ENCODE peak calls at places on chromosomes 6 and 20, in six cellular contexts. U is A549, E is GM12878, A is H1, X is K562, K is HepG2. D is an unnamed sample. For H3K4me1, the result is how much of the 10 kb centered on the place peaks cover.

GRCh38 chr6:36753671-36754485 is 56.3 kb downstream of the RAB44 start:
- DNase-seq in U (no peak), E (no peak), A (no peak), X (no peak), K (no peak), D (peak)

GRCh38 chr6:206264-206663 is 86.0 kb upstream of the DUSP22 start:
- DNase-seq in U (no peak), E (no peak), A (no peak), X (no peak), K (no peak), D (no peak)

GRCh38 chr6:109595998-109596397 is 95.0 kb downstream of the AK9 start:
- DNase-seq in U (no peak), E (no peak), A (peak), X (no peak), K (peak), D (peak)

GRCh38 chr6:113449051-113449450 is 408.1 kb upstream of the MARCKS start:
- DNase-seq in U (no peak), E (no peak), A (no peak), X (no peak), K (no peak), D (no peak)

GRCh38 chr6:4880373-4880762 is 104.2 kb downstream of the CDYL start:
- DNase-seq in U (no peak), E (no peak), A (no peak), X (no peak), K (no peak), D (no peak)

GRCh38 chr6:157860505-157860991 is 37.5 kb downstream of the SNX9 start:
- DNase-seq in U (no peak), E (no peak), A (no peak), X (no peak), K (no peak), D (no peak)

GRCh38 chr6:46323312-46323965 is 152.7 kb upstream of the ENPP5 start:
- DNase-seq in U (no peak), E (no peak), A (no peak), X (no peak), K (no peak), D (no peak)

GRCh38 chr6:158756126-158756525 is 63.0 kb downstream of the EZR start:
- DNase-seq in U (no peak), E (no peak), A (no peak), X (no peak), K (no peak), D (peak)

DNA sequence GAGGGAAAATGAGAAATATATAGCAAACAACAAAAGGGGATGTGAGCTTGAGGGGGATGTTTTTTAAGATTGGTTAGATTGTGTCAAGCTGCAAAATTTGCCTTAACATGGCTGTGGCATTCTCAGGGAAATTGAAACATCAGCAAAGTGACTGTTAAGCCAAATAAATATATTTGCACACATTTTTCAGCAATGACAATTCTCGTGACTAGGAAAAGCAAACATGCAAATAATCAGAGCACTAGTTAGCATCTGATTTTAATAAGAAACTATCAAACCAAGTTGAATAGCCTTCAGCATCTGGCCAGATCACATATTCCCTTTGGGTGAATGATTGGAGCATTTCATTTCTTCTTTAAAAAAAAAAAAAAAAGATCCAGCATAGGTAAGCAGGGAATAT is 262.7 kb downstream of the TBC1D7 start:
- DNase-seq in U (no peak), E (no peak), A (no peak), X (no peak), K (no peak), D (no peak)
- H3K4me1 ChIP-seq in U (under half), E (under half), A (under half), X (under half), K (under half), D (under half)

GRCh38 chr20:37401930-37402675 is 56.2 kb downstream of the SRC start:
- DNase-seq in U (no peak), E (no peak), A (no peak), X (no peak), K (no peak), D (no peak)

GRCh38 chr20:37401282-37401929 is 55.5 kb downstream of the SRC start:
- DNase-seq in U (no peak), E (no peak), A (no peak), X (no peak), K (no peak), D (no peak)

GRCh38 chr20:37405351-37405897 is 59.5 kb downstream of the SRC start:
- DNase-seq in U (peak), E (no peak), A (no peak), X (no peak), K (no peak), D (no peak)

GRCh38 chr20:37404461-37404881 is 58.5 kb downstream of the SRC start:
- DNase-seq in U (no peak), E (no peak), A (no peak), X (no peak), K (no peak), D (no peak)

DNA sequence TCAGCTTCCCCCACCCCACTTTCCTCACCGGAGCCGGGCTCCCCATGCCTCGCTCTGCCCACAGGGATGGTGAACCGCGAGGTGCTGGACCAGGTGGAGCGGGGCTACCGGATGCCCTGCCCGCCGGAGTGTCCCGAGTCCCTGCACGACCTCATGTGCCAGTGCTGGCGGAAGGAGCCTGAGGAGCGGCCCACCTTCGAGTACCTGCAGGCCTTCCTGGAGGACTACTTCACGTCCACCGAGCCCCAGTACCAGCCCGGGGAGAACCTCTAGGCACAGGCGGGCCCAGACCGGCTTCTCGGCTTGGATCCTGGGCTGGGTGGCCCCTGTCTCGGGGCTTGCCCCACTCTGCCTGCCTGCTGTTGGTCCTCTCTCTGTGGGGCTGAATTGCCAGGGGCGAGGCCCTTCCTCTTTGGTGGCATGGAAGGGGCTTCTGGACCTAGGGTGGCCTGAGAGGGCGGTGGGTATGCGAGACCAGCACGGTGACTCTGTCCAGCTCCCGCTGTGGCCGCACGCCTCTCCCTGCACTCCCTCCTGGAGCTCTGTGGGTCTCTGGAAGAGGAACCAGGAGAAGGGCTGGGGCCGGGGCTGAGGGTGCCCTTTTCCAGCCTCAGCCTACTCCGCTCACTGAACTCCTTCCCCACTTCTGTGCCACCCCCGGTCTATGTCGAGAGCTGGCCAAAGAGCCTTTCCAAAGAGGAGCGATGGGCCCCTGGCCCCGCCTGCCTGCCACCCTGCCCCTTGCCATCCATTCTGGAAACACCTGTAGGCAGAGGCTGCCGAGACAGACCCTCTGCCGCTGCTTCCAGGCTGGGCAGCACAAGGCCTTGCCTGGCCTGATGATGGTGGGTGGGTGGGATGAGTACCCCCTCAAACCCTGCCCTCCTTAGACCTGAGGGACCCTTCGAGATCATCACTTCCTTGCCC is 57.4 kb downstream of the SRC start:
- DNase-seq in U (no peak), E (no peak), A (no peak), X (no peak), K (no peak), D (no peak)
- TF ChIP-seq CHD2 in U (no peak), E (no peak), A (no peak), X (no peak), K (no peak), D (no peak)

DNA sequence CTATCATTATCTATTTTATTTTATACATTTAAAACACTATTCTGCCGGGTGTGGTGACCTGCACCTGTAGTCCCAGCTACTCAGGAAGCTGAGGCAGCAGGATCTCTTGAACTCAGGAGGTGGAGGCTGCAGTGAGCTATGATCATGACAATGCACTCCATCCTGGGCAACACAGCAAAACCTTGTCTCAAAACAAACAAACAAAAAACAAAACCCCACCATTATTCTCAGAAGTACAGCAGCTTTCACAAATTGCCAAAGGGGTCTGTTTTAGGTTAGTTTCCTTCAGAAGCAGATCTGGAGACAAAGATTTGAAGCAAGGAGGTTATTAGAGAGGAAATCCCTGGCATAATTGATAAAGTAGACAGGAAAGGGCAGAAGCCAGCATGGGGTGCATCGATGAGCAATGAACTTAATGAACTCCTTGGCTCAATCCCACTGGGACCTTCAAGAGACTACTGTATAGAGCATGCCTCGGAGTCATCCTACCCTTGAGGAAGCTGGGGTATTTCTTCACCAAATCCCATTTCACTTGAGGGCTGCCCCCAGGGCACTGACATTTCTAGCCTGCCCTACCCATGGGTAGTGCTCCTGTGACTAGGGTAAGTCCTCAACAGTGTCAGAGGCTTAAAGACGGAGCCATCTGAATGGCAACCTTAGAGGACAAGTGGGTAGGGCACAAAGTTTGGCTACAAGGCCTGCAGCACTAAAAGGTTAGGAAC is 43.2 kb upstream of the DDR1 start:
- DNase-seq in U (no peak), E (no peak), A (no peak), X (no peak), K (no peak), D (no peak)
- H3K4me1 ChIP-seq in U (under half), E (under half), A (under half), X (under half), K (under half), D (under half)

GRCh38 chr20:20573797-20574196 is 138.6 kb downstream of the RALGAPA2 start:
- DNase-seq in U (no peak), E (no peak), A (no peak), X (no peak), K (no peak), D (no peak)
- TF ChIP-seq CHD2 in U (no peak), E (no peak), A (no peak), X (no peak), K (no peak), D (no peak)

DNA sequence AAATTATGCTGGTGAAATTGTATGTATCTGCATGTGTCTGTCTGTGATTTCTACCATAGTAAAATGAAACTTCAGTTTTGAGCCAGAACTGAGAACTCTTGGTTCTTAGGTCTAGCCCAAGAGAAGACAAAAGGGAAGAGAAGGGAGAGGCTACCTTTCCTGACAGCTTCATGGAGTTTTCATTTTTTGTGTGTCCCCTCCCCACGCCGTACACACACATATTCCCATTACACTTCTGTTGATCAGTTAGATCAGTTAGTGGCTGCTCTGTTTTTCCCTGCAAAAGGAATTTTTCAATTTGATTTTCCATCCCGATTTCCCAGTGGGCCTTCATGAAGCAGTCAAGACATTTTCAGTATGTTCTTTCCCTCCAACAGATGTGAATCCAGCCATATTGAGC is 52.4 kb downstream of the HIVEP1 start:
- DNase-seq in U (no peak), E (no peak), A (no peak), X (no peak), K (no peak), D (no peak)
- H3K4me1 ChIP-seq in U (under half), E (under half), A (under half), X (under half), K (under half), D (under half)

DNA sequence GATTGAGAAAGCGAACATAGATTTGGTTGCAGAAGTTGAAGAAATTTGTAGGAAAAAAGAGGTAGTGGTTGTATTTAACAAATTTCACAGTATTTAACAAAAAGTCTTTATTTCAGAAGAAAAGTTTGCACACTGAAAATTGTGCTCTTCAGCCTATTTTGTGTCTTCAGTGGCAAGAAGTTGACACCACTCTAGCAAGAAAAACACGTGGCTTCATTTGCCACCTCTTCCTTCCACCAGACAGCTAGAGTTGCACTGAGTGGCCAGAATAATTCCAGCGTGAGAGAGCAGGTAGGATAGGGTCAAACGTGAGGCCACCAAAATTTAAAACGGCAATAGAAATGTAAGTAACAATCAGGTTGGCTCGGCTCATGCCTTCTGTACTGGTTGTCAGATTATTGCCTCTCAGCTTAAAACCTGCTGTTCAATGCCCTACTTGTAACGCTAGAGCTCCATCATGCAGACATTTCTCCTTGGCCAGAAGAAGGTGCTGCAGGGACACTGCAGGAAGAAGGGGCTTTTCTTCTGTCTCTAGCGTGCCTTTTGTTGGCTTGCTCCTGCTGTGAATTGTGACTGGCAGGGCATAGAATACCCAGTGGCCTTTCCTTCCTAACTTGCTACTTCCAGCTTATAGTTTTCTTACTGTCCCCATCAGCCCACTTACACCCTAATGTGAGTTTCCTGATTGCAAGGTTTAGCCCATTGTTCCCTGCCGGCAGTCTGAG is 12.1 kb downstream of the TRAPPC3L start:
- DNase-seq in U (no peak), E (no peak), A (no peak), X (no peak), K (no peak), D (no peak)
- TF ChIP-seq CHD2 in U (no peak), E (no peak), A (no peak), X (no peak), K (no peak), D (no peak)

GRCh38 chr20:32363492-32363891 is 5.4 kb downstream of the ASXL1 start:
- DNase-seq in U (no peak), E (no peak), A (no peak), X (no peak), K (no peak), D (no peak)
- H3K4me1 ChIP-seq in U (half or more), E (under half), A (under half), X (under half), K (half or more), D (under half)

GRCh38 chr6:18555750-18556149 is 168.6 kb downstream of the RNF144B start:
- DNase-seq in U (no peak), E (no peak), A (no peak), X (no peak), K (no peak), D (peak)

GRCh38 chr6:18564775-18565174 is 177.6 kb downstream of the RNF144B start:
- DNase-seq in U (no peak), E (no peak), A (no peak), X (no peak), K (no peak), D (no peak)

GRCh38 chr6:18565231-18565630 is 178.1 kb downstream of the RNF144B start:
- DNase-seq in U (no peak), E (no peak), A (no peak), X (no peak), K (no peak), D (no peak)

GRCh38 chr6:18562726-18563125 is 175.6 kb downstream of the RNF144B start:
- DNase-seq in U (no peak), E (no peak), A (no peak), X (no peak), K (no peak), D (no peak)

GRCh38 chr6:18561006-18561750 is 174.0 kb downstream of the RNF144B start:
- DNase-seq in U (no peak), E (no peak), A (no peak), X (no peak), K (no peak), D (peak)
- TF ChIP-seq CHD2 in U (no peak), E (no peak), A (no peak), X (no peak), K (no peak), D (no peak)